ENCODE peak calls at places on chromosome X, in four cellular contexts. E, B, T and L are unnamed samples.

GRCh38 chrX:38563006-38563405 is 1.7 kb downstream of the TSPAN7 start:
- DNase-seq in B (no peak), E (no peak), T (no peak), L (no peak)

GRCh38 chrX:116873678-116874077 is 410.9 kb upstream of the CT83 start:
- DNase-seq in T (no peak), B (no peak), E (no peak), L (no peak)

GRCh38 chrX:13386092-13386491 is 66.2 kb upstream of the ATXN3L start:
- DNase-seq in T (no peak), E (no peak), B (no peak), L (no peak)

GRCh38 chrX:111869639-111870034 is 6.3 kb upstream of the TRPC5OS start:
- DNase-seq in E (no peak), B (peak), T (peak), L (peak)

GRCh38 chrX:104118765-104119164 is 6.4 kb downstream of the ZCCHC18 start:
- DNase-seq in B (no peak), E (no peak), T (no peak), L (no peak)

GRCh38 chrX:108516184-108516583 is 76.5 kb downstream of the COL4A5 start:
- DNase-seq in E (no peak), T (no peak), B (no peak), L (no peak)

GRCh38 chrX:1925053-1925481 is 310.2 kb downstream of the ASMT start:
- DNase-seq in E (no peak), T (no peak), B (no peak), L (no peak)

GRCh38 chrX:97380200-97380599 is 496.5 kb downstream of the RPA4 start:
- DNase-seq in B (no peak), E (no peak), T (no peak), L (no peak)

GRCh38 chrX:9542765-9543119 is 77.9 kb downstream of the TBL1X start:
- DNase-seq in B (no peak), T (no peak), E (no peak), L (no peak)

GRCh38 chrX:80812176-80812575 is 2.5 kb upstream of the BRWD3 start:
- DNase-seq in E (no peak), T (peak), B (peak), L (peak)

GRCh38 chrX:124529786-124530185 is 183.4 kb downstream of the SH2D1A start:
- DNase-seq in B (no peak), T (no peak), E (no peak), L (no peak)

GRCh38 chrX:47030339-47030738 is 47.9 kb upstream of the RGN start:
- DNase-seq in E (no peak), T (peak), B (peak), L (peak)

GRCh38 chrX:63934791-63935190 is 149.8 kb upstream of the ARHGEF9 start:
- DNase-seq in T (no peak), E (no peak), B (no peak), L (no peak)

GRCh38 chrX:55206152-55206941 is 13.8 kb upstream of the PAGE5 start:
- DNase-seq in B (no peak), T (no peak), E (no peak), L (no peak)

GRCh38 chrX:19874391-19875050 is 12.9 kb downstream of the SH3KBP1 start:
- DNase-seq in E (no peak), B (peak), T (no peak), L (no peak)

GRCh38 chrX:110182362-110182761 is 135.5 kb downstream of the AMMECR1 start:
- DNase-seq in T (no peak), E (no peak), B (no peak), L (no peak)

GRCh38 chrX:11367609-11368430 is 74.6 kb downstream of the AMELX start:
- DNase-seq in T (no peak), E (no peak), B (no peak), L (no peak)

GRCh38 chrX:88416965-88417364 is 330.1 kb upstream of the CPXCR1 start:
- DNase-seq in T (no peak), E (no peak), B (no peak), L (no peak)

GRCh38 chrX:139204903-139205667 is 325.5 kb upstream of the F9 start:
- DNase-seq in B (no peak), T (no peak), E (peak), L (no peak)
- H3K4me3 ChIP-seq in B (peak), T (no peak), E (peak), L (peak)

GRCh38 chrX:71540801-71541545 is 8.1 kb downstream of the OGT start:
- DNase-seq in T (peak), B (peak), E (no peak), L (no peak)

GRCh38 chrX:71541546-71542022 is 8.7 kb downstream of the OGT start:
- DNase-seq in T (no peak), B (no peak), E (no peak), L (no peak)

GRCh38 chrX:71543316-71543715 is 10.4 kb downstream of the OGT start:
- DNase-seq in E (no peak), T (no peak), B (no peak), L (no peak)

GRCh38 chrX:71542825-71543224 is 9.9 kb downstream of the OGT start:
- DNase-seq in T (no peak), B (no peak), E (no peak), L (no peak)

DNA sequence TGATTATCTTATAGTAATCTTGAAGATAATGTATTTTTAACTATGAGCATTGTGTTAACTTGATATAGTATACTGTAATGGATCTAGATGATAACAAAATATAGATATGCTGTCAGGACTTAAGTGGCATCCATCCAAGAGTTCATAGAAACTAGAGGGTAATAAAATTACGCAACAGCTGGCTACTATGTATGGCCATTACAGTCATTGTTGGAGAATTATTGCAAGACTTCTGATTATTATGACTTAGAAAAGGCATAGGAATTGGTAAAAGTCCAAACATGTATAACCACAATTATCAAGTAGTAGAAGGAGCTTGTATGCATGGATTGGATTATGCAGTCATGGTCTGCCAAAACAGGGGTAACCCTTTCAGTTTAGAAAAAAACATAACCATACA is 9.5 kb downstream of the OGT start:
- DNase-seq in T (no peak), B (no peak), E (no peak), L (no peak)
- H3K4me3 ChIP-seq in T (no peak), B (no peak), E (no peak), L (no peak)

DNA sequence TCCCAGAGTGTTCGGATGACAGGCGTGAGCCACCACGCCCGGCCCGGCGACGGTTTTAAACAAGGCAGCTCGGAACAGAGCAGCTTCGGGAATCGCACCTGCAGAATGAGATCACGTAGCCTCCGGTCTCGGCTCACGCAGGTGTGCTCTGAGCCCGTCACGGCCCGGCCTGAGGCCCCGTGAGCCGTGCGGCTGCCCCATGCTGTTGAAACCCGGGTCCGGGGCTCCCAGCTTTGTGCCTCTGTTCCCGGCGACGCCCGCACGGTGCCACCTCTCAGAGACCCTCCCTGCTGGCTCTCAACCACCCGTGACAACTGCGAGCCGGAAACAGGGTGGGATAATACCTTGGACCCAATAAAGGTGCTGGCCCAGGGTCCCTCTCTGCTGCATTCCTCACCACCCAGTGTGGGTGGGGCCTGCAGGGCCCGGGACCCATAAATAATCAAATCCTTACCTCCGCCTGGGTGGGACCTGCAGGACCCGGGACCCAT is 13.4 kb upstream of the PLCXD1 start:
- DNase-seq in E (peak), T (no peak), B (no peak), L (no peak)
- H3K4me3 ChIP-seq in E (no peak), T (no peak), B (no peak), L (no peak)

DNA sequence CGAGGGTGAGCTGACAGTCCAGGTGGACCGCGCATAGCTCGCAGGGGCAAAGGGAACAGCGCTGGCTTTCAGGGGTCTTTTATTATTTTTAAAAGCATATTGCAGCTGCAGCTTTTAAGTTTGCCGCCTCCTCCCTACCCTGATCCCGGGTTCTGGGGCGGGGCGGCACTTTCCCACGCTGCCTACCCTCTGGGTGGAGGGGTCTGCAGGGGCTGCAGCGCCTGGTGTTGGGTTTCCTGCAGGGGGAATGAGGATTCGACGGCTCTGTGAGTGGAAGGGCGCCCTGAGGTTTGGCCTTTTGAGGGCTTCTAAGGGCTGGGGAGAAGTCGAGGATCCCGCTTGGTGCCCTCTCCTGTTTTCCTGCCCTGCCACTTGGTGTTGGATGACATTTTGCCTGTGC is 80.7 kb upstream of the SCML1 start:
- DNase-seq in T (no peak), B (no peak), E (no peak), L (no peak)
- H3K4me3 ChIP-seq in T (no peak), B (no peak), E (no peak), L (no peak)

GRCh38 chrX:41332988-41333743 is 796 bp upstream of the DDX3X start:
- DNase-seq in E (peak), B (peak), T (peak), L (peak)
- H3K4me3 ChIP-seq in E (peak), B (peak), T (peak), L (peak)

GRCh38 chrX:135388841-135389240 is 32.9 kb upstream of the SMIM10L2A start:
- DNase-seq in B (no peak), T (no peak), E (no peak), L (no peak)

GRCh38 chrX:135389243-135389642 is 32.5 kb upstream of the SMIM10L2A start:
- DNase-seq in T (no peak), E (no peak), B (no peak), L (no peak)

GRCh38 chrX:135382260-135382659 is 39.5 kb upstream of the SMIM10L2A start:
- DNase-seq in B (no peak), E (no peak), T (no peak), L (no peak)

GRCh38 chrX:135384161-135384836 is 37.4 kb upstream of the SMIM10L2A start:
- DNase-seq in E (no peak), T (no peak), B (peak), L (peak)

GRCh38 chrX:135383249-135383648 is 38.5 kb upstream of the SMIM10L2A start:
- DNase-seq in E (no peak), B (no peak), T (no peak), L (no peak)
- H3K4me3 ChIP-seq in E (no peak), B (no peak), T (no peak), L (no peak)

GRCh38 chrX:42902513-42902912 is 124.5 kb upstream of the PPP1R2C start:
- DNase-seq in E (no peak), B (no peak), T (no peak), L (no peak)
- H3K4me3 ChIP-seq in E (no peak), B (no peak), T (no peak), L (no peak)

GRCh38 chrX:130179579-130180215 is 7.9 kb downstream of the RAB33A start:
- DNase-seq in B (no peak), T (no peak), E (no peak), L (peak)
- H3K4me3 ChIP-seq in B (no peak), T (no peak), E (no peak), L (no peak)

GRCh38 chrX:53048169-53049126 is at the start of gene GPR173:
- DNase-seq in B (no peak), E (no peak), T (peak), L (no peak)

GRCh38 chrX:53047228-53047627 is 1.4 kb upstream of the GPR173 start:
- DNase-seq in B (no peak), E (no peak), T (peak), L (no peak)

GRCh38 chrX:53050841-53051240 is 2.3 kb downstream of the GPR173 start:
- DNase-seq in E (no peak), T (no peak), B (no peak), L (no peak)

GRCh38 chrX:53045002-53045401 is 3.6 kb upstream of the GPR173 start:
- DNase-seq in T (no peak), B (no peak), E (no peak), L (no peak)

GRCh38 chrX:53049127-53049517 is 533 bp downstream of the GPR173 start:
- DNase-seq in B (no peak), T (no peak), E (no peak), L (no peak)
- H3K4me3 ChIP-seq in B (no peak), T (peak), E (peak), L (no peak)